ENCODE peak calls at places on chromosomes 6 and 20, in five cellular contexts. S is GM04504, O is caudate nucleus, Q is midbrain, P is hippocampal formation. R is an unnamed sample.

GRCh38 chr6:149608381-149608982 is 40.0 kb downstream of the KATNA1 start:
- DNase-seq in S (no peak), O (no peak), Q (no peak), P (no peak), R (no peak)

GRCh38 chr20:10647471-10647870 is 26.3 kb downstream of the JAG1 start:
- DNase-seq in S (no peak), O (no peak), Q (no peak), P (no peak), R (no peak)

GRCh38 chr6:56374841-56375369 is 127.5 kb upstream of the COL21A1 start:
- DNase-seq in S (peak; percentile 60), O (no peak), Q (no peak), P (no peak), R (no peak)

GRCh38 chr6:36979343-36979742 is 6.7 kb downstream of the MTCH1 start:
- DNase-seq in S (peak; percentile 28), O (no peak), Q (peak; percentile 84), P (peak; percentile 53), R (no peak)

GRCh38 chr6:79421001-79421411 is 116.2 kb downstream of the LCA5 start:
- DNase-seq in S (no peak), O (no peak), Q (peak; percentile 24), P (no peak), R (no peak)

GRCh38 chr6:34172961-34173775 is 27.3 kb upstream of the GRM4 start:
- DNase-seq in S (no peak), O (no peak), Q (no peak), P (no peak), R (no peak)

GRCh38 chr6:109801794-109802193 is 110.7 kb downstream of the FIG4 start:
- DNase-seq in S (no peak), O (no peak), Q (no peak), P (no peak), R (no peak)

GRCh38 chr20:49245921-49246740 is 26.9 kb downstream of the DDX27 start:
- DNase-seq in S (no peak), O (no peak), Q (peak; percentile 67), P (peak; percentile 23), R (peak; percentile 46)

GRCh38 chr6:46312657-46313056 is 141.9 kb upstream of the ENPP5 start:
- DNase-seq in S (no peak), O (no peak), Q (no peak), P (no peak), R (no peak)

GRCh38 chr6:45538636-45539035 is 160.9 kb upstream of the SUPT3H start:
- DNase-seq in S (peak; percentile 56), O (no peak), Q (no peak), P (no peak), R (no peak)

GRCh38 chr20:64079273-64080012 is at the start of gene RGS19:
- DNase-seq in S (peak; percentile 46), O (no peak), Q (peak; percentile 55), P (peak; percentile 55), R (peak; percentile 42)

GRCh38 chr6:73455865-73456629 is 4.0 kb upstream of the CGAS start:
- DNase-seq in S (no peak), O (no peak), Q (no peak), P (no peak), R (no peak)

GRCh38 chr6:68718379-68719073 is 83.4 kb downstream of the ADGRB3 start:
- DNase-seq in S (no peak), O (no peak), Q (no peak), P (no peak), R (no peak)

GRCh38 chr6:13711384-13711725 is 280 bp downstream of the RANBP9 start:
- DNase-seq in S (no peak), O (no peak), Q (no peak), P (no peak), R (peak; percentile 51)

GRCh38 chr6:43996614-43997341 is 130.5 kb downstream of the MRPL14 start:
- DNase-seq in S (no peak), O (no peak), Q (no peak), P (no peak), R (no peak)

GRCh38 chr6:40444811-40445210 is 142.4 kb downstream of the LRFN2 start:
- DNase-seq in S (no peak), O (no peak), Q (no peak), P (no peak), R (no peak)

GRCh38 chr20:9377007-9377406 is 137.4 kb upstream of the LAMP5 start:
- DNase-seq in S (no peak), O (no peak), Q (no peak), P (no peak), R (no peak)